ENCODE peak calls at places on chromosomes 3 and 15, in five cellular contexts. U, X, A, Q and M are unnamed samples.

GRCh38 chr3:140219923-140220452 is 285.0 kb downstream of the CLSTN2 start:
- DNase-seq in X (no peak), A (no peak), Q (no peak), U (no peak), M (no peak)

GRCh38 chr3:125192190-125193035 is 20.1 kb downstream of the SLC12A8 start:
- DNase-seq in X (no peak), U (no peak), Q (peak), A (no peak), M (no peak)

GRCh38 chr15:64875641-64876223 is 34.0 kb downstream of the PLEKHO2 start:
- DNase-seq in A (no peak), X (no peak), Q (no peak), U (no peak), M (no peak)

GRCh38 chr3:87260270-87260669 is 16.1 kb downstream of the POU1F1 start:
- DNase-seq in X (peak), Q (no peak), A (peak), U (peak), M (peak)

GRCh38 chr3:86595696-86596095 is 395.3 kb downstream of the VGLL3 start:
- DNase-seq in X (no peak), Q (no peak), U (no peak), A (no peak), M (no peak)

GRCh38 chr15:48186271-48186670 is 5.2 kb upstream of the CTXN2 start:
- DNase-seq in U (no peak), Q (no peak), A (no peak), X (no peak), M (no peak)

GRCh38 chr3:131976448-131976847 is 58.4 kb downstream of the CPNE4 start:
- DNase-seq in A (no peak), X (no peak), U (no peak), Q (no peak), M (no peak)

GRCh38 chr3:28940530-28940929 is 340.3 kb upstream of the RBMS3 start:
- DNase-seq in Q (peak), U (no peak), A (no peak), X (peak), M (peak)

GRCh38 chr3:67699877-67700276 is 45.5 kb upstream of the SUCLG2 start:
- DNase-seq in X (no peak), A (no peak), U (no peak), Q (no peak), M (no peak)

GRCh38 chr15:101318147-101318809 is 23.2 kb upstream of the SNRPA1 start:
- DNase-seq in Q (no peak), X (no peak), U (no peak), A (no peak), M (peak)

GRCh38 chr3:123159926-123160635 is 41.7 kb upstream of the SEC22A start:
- DNase-seq in X (no peak), Q (no peak), U (no peak), A (no peak), M (no peak)

DNA sequence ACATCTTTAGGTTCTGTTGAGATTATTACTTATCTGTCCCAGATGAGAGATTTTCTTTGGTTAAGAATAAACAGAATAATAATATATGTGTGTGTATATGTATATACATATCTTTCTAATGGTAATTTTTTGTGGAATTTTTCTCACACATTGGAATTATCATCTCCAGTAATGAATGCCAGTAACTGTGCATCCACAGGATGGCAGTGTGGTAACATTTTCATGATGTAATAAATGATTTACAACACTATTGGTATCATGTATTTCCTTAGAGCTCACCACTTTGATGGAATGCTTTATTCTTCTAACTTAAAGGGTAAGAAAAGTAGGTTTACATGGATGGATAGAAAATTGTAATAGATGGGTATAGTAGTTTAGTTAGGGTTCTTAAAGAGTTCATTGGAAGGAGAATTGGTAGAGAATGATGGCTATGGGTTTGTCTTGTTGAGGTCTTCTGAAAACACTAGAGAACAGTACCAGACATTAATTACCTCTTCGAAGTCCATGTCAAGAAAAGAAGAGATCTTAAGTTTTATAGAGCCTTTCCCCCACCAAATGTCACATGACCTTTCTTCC is 78.1 kb downstream of the STT3B start:
- DNase-seq in Q (no peak), A (peak), U (no peak), X (peak), M (peak)
- TF ChIP-seq CTCF in Q (peak), A (peak), U (no peak), X (peak), M (peak)

DNA sequence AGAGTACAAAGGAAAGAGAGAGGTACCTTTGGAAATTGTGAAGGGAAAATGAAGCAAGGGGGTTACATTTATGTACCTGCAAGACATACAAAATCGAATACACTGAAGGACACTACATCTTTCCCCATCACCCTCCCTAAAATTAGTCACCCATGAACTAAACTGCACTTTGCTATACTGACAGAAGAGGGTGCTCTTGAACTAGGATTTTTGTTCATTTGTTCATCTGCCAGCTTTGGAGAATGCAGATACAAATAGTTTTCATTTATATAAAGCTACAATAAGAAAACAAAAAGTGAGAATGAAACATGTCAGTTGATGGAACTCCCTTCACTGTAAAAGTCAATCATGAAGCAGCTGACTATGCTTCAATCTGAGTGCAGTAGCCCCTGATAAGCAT is 55.7 kb downstream of the PCCB start:
- DNase-seq in X (peak), Q (peak), A (no peak), U (no peak), M (peak)
- TF ChIP-seq CTCF in X (peak), Q (peak), A (no peak), U (no peak), M (peak)

GRCh38 chr15:70875001-70875782 is 17.0 kb downstream of the THAP10 start:
- DNase-seq in U (no peak), A (no peak), X (peak), Q (no peak), M (peak)
- TF ChIP-seq CTCF in U (no peak), A (peak), X (peak), Q (no peak), M (peak)

DNA sequence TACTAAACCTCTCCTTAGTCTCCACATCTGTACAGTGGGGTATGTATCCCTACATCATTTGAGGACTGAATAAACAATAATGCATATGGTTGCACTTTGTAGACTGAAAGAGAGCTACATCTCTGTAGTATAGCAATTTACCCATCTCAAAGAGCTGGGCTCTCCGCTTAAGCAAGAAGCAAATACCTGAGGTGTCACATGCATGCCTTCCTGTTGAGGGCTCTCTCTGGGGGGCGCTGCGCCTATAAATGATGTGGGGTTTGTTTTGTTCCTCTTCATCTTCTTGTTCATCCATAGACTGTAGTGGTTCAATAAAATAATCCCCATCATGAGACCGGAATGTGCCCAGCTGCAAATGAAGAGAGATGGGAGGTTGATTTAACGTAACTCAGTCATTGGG is 6.8 kb downstream of the ADAMTS9 start:
- DNase-seq in A (no peak), X (no peak), Q (no peak), U (no peak), M (no peak)
- TF ChIP-seq CTCF in A (no peak), X (no peak), Q (no peak), U (no peak), M (no peak)

DNA sequence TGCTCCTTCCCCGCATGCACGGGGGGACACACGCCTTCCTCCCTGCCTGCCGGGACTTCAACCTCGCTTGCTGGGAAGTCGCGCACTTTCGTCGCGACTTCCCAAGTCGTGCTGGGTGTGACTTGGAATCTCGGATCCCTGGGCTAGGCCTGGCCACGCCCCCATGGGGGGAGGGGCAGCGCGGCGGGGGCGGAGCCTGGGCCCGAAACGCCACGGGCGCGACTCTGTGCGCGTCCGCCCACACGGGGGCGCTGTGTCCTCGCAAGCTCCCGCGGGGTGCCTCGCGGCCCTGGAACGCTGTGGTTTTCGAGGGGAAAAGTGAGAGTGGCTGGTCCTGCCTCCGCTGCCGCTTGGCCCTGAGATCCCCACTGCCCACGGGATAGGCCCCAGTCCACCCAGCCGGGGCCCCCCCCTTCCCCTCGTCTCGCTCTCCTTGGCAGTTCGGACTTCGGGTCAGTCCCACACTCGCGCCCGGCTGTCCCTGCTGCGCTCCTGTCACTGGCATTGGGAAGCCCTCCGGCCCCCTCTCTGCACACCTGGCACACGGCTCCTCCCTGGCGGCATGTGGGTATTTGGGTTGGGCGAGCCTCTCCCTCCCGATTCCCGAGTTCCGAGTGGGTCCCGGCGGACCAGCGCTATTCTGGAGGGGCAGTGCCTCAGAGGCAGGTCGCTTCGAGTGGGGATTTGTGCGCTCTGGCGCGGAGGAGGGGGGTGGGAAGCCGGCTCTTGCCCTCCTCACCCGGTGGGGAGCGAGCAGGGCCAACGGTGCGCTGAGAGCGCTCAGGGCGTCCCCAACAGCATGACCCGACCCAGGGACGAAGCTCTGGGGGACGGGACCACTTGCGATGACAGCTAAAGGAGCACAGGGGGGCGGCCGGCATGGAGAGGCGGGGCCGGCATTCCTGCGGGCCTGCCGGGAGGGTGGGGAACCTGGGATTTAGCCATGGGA is 23.6 kb downstream of the SEC61A1 start:
- DNase-seq in A (peak), U (peak), X (peak), Q (no peak), M (peak)
- TF ChIP-seq CTCF in A (peak), U (peak), X (peak), Q (peak), M (peak)